ENCODE peak calls at places on chromosome 11, in ten cellular contexts. One of them, this sample, is unnamed.

GRCh38 chr11:130211781-130212401 is 52.3 kb downstream of the ST14 start:
- DNase-seq in HEK293T: no peak
- DNase-seq in C1 segment of cervical spinal cord: no peak
- DNase-seq in ACHN: no peak
- DNase-seq in caudate nucleus: no peak
- DNase-seq in iPS-NIHi11: no peak
- DNase-seq in mucosa of descending colon: peak; percentile 2
- DNase-seq in stimulated activated CD4-positive, alpha-beta T cell treated with anti-CD3 and anti-CD28 coated beads, Interleukin-2, amount 100 ng/mL, for 48 hours: no peak
- DNase-seq in NCI-H748 treated with DMSO at 0.1 percent for 48 hours: no peak
- DNase-seq in NCI-H524 treated with DMSO at 0.1 percent for 48 hours: no peak
- DNase-seq in this sample: peak; percentile 42

GRCh38 chr11:125285844-125286243 is 121.3 kb downstream of the PKNOX2 start:
- DNase-seq in NCI-H748 treated with DMSO at 0.1 percent for 48 hours: no peak
- DNase-seq in C1 segment of cervical spinal cord: no peak
- DNase-seq in iPS-NIHi11: no peak
- DNase-seq in mucosa of descending colon: no peak
- DNase-seq in ACHN: no peak
- DNase-seq in caudate nucleus: no peak
- DNase-seq in HEK293T: no peak
- DNase-seq in NCI-H524 treated with DMSO at 0.1 percent for 48 hours: no peak
- DNase-seq in stimulated activated CD4-positive, alpha-beta T cell treated with anti-CD3 and anti-CD28 coated beads, Interleukin-2, amount 100 ng/mL, for 48 hours: no peak
- DNase-seq in this sample: no peak

GRCh38 chr11:134915212-134915611 is 503.2 kb upstream of the B3GAT1 start:
- DNase-seq in NCI-H748 treated with DMSO at 0.1 percent for 48 hours: no peak
- DNase-seq in ACHN: no peak
- DNase-seq in C1 segment of cervical spinal cord: no peak
- DNase-seq in NCI-H524 treated with DMSO at 0.1 percent for 48 hours: no peak
- DNase-seq in HEK293T: no peak
- DNase-seq in caudate nucleus: no peak
- DNase-seq in iPS-NIHi11: no peak
- DNase-seq in mucosa of descending colon: no peak
- DNase-seq in stimulated activated CD4-positive, alpha-beta T cell treated with anti-CD3 and anti-CD28 coated beads, Interleukin-2, amount 100 ng/mL, for 48 hours: no peak
- DNase-seq in this sample: no peak

GRCh38 chr11:60756307-60757032 is at the start of gene MS4A15:
- DNase-seq in iPS-NIHi11: peak; percentile 67
- DNase-seq in ACHN: no peak
- DNase-seq in caudate nucleus: no peak
- DNase-seq in stimulated activated CD4-positive, alpha-beta T cell treated with anti-CD3 and anti-CD28 coated beads, Interleukin-2, amount 100 ng/mL, for 48 hours: no peak
- DNase-seq in HEK293T: peak; percentile 43
- DNase-seq in NCI-H524 treated with DMSO at 0.1 percent for 48 hours: peak; percentile 11
- DNase-seq in C1 segment of cervical spinal cord: no peak
- DNase-seq in mucosa of descending colon: peak; percentile 28
- DNase-seq in NCI-H748 treated with DMSO at 0.1 percent for 48 hours: no peak
- DNase-seq in this sample: peak; percentile 64

GRCh38 chr11:126122863-126123262 is 60.2 kb upstream of the CDON start:
- DNase-seq in stimulated activated CD4-positive, alpha-beta T cell treated with anti-CD3 and anti-CD28 coated beads, Interleukin-2, amount 100 ng/mL, for 48 hours: no peak
- DNase-seq in ACHN: no peak
- DNase-seq in NCI-H524 treated with DMSO at 0.1 percent for 48 hours: no peak
- DNase-seq in HEK293T: no peak
- DNase-seq in caudate nucleus: no peak
- DNase-seq in NCI-H748 treated with DMSO at 0.1 percent for 48 hours: no peak
- DNase-seq in mucosa of descending colon: no peak
- DNase-seq in iPS-NIHi11: no peak
- DNase-seq in C1 segment of cervical spinal cord: no peak
- DNase-seq in this sample: no peak

GRCh38 chr11:47216141-47216798 is 1.5 kb downstream of the DDB2 start:
- DNase-seq in C1 segment of cervical spinal cord: no peak
- DNase-seq in caudate nucleus: no peak
- DNase-seq in NCI-H748 treated with DMSO at 0.1 percent for 48 hours: no peak
- DNase-seq in ACHN: peak; percentile 85
- DNase-seq in NCI-H524 treated with DMSO at 0.1 percent for 48 hours: no peak
- DNase-seq in stimulated activated CD4-positive, alpha-beta T cell treated with anti-CD3 and anti-CD28 coated beads, Interleukin-2, amount 100 ng/mL, for 48 hours: peak; percentile 47
- DNase-seq in HEK293T: no peak
- DNase-seq in iPS-NIHi11: no peak
- DNase-seq in mucosa of descending colon: peak; percentile 78
- DNase-seq in this sample: peak; percentile 60

GRCh38 chr11:66866420-66867010 is 9.7 kb downstream of the LRFN4 start:
- DNase-seq in ACHN: no peak
- DNase-seq in mucosa of descending colon: no peak
- DNase-seq in iPS-NIHi11: no peak
- DNase-seq in C1 segment of cervical spinal cord: no peak
- DNase-seq in stimulated activated CD4-positive, alpha-beta T cell treated with anti-CD3 and anti-CD28 coated beads, Interleukin-2, amount 100 ng/mL, for 48 hours: no peak
- DNase-seq in HEK293T: no peak
- DNase-seq in NCI-H748 treated with DMSO at 0.1 percent for 48 hours: no peak
- DNase-seq in caudate nucleus: no peak
- DNase-seq in NCI-H524 treated with DMSO at 0.1 percent for 48 hours: peak; percentile 80
- DNase-seq in this sample: no peak

GRCh38 chr11:59207988-59208432 is 4.7 kb downstream of the MPEG1 start:
- DNase-seq in NCI-H524 treated with DMSO at 0.1 percent for 48 hours: no peak
- DNase-seq in iPS-NIHi11: peak; percentile 58
- DNase-seq in HEK293T: peak; percentile 42
- DNase-seq in caudate nucleus: peak; percentile 21
- DNase-seq in mucosa of descending colon: peak; percentile 46
- DNase-seq in NCI-H748 treated with DMSO at 0.1 percent for 48 hours: peak; percentile 13
- DNase-seq in stimulated activated CD4-positive, alpha-beta T cell treated with anti-CD3 and anti-CD28 coated beads, Interleukin-2, amount 100 ng/mL, for 48 hours: no peak
- DNase-seq in ACHN: peak; percentile 38
- DNase-seq in C1 segment of cervical spinal cord: peak; percentile 27
- DNase-seq in this sample: peak; percentile 59

GRCh38 chr11:107017104-107017432 is 1.2 kb downstream of the GUCY1A2 start:
- DNase-seq in C1 segment of cervical spinal cord: no peak
- DNase-seq in NCI-H524 treated with DMSO at 0.1 percent for 48 hours: no peak
- DNase-seq in stimulated activated CD4-positive, alpha-beta T cell treated with anti-CD3 and anti-CD28 coated beads, Interleukin-2, amount 100 ng/mL, for 48 hours: no peak
- DNase-seq in ACHN: no peak
- DNase-seq in mucosa of descending colon: no peak
- DNase-seq in caudate nucleus: no peak
- DNase-seq in NCI-H748 treated with DMSO at 0.1 percent for 48 hours: no peak
- DNase-seq in iPS-NIHi11: no peak
- DNase-seq in HEK293T: no peak
- DNase-seq in this sample: no peak

GRCh38 chr11:128634395-128634794 is 47.0 kb upstream of the ETS1 start:
- DNase-seq in HEK293T: no peak
- DNase-seq in iPS-NIHi11: no peak
- DNase-seq in NCI-H524 treated with DMSO at 0.1 percent for 48 hours: no peak
- DNase-seq in C1 segment of cervical spinal cord: no peak
- DNase-seq in ACHN: no peak
- DNase-seq in mucosa of descending colon: no peak
- DNase-seq in NCI-H748 treated with DMSO at 0.1 percent for 48 hours: no peak
- DNase-seq in stimulated activated CD4-positive, alpha-beta T cell treated with anti-CD3 and anti-CD28 coated beads, Interleukin-2, amount 100 ng/mL, for 48 hours: no peak
- DNase-seq in caudate nucleus: no peak
- DNase-seq in this sample: no peak

GRCh38 chr11:120652705-120653335 is 141.3 kb downstream of the GRIK4 start:
- DNase-seq in C1 segment of cervical spinal cord: no peak
- DNase-seq in mucosa of descending colon: no peak
- DNase-seq in caudate nucleus: no peak
- DNase-seq in iPS-NIHi11: no peak
- DNase-seq in HEK293T: no peak
- DNase-seq in stimulated activated CD4-positive, alpha-beta T cell treated with anti-CD3 and anti-CD28 coated beads, Interleukin-2, amount 100 ng/mL, for 48 hours: peak; percentile 11
- DNase-seq in NCI-H748 treated with DMSO at 0.1 percent for 48 hours: no peak
- DNase-seq in ACHN: no peak
- DNase-seq in NCI-H524 treated with DMSO at 0.1 percent for 48 hours: no peak
- DNase-seq in this sample: no peak

GRCh38 chr11:69201048-69201365 is 45.3 kb downstream of the SMIM38 start:
- DNase-seq in mucosa of descending colon: no peak
- DNase-seq in caudate nucleus: no peak
- DNase-seq in NCI-H524 treated with DMSO at 0.1 percent for 48 hours: no peak
- DNase-seq in ACHN: no peak
- DNase-seq in iPS-NIHi11: no peak
- DNase-seq in HEK293T: no peak
- DNase-seq in NCI-H748 treated with DMSO at 0.1 percent for 48 hours: no peak
- DNase-seq in stimulated activated CD4-positive, alpha-beta T cell treated with anti-CD3 and anti-CD28 coated beads, Interleukin-2, amount 100 ng/mL, for 48 hours: no peak
- DNase-seq in C1 segment of cervical spinal cord: no peak
- DNase-seq in this sample: no peak

GRCh38 chr11:2206291-2206690 is 34.7 kb upstream of the TH start:
- DNase-seq in ACHN: no peak
- DNase-seq in HEK293T: no peak
- DNase-seq in mucosa of descending colon: no peak
- DNase-seq in C1 segment of cervical spinal cord: no peak
- DNase-seq in stimulated activated CD4-positive, alpha-beta T cell treated with anti-CD3 and anti-CD28 coated beads, Interleukin-2, amount 100 ng/mL, for 48 hours: no peak
- DNase-seq in caudate nucleus: no peak
- DNase-seq in iPS-NIHi11: no peak
- DNase-seq in NCI-H524 treated with DMSO at 0.1 percent for 48 hours: no peak
- DNase-seq in NCI-H748 treated with DMSO at 0.1 percent for 48 hours: no peak
- DNase-seq in this sample: no peak

GRCh38 chr11:130420478-130421198 is 7.8 kb downstream of the ADAMTS8 start:
- DNase-seq in C1 segment of cervical spinal cord: no peak
- DNase-seq in iPS-NIHi11: no peak
- DNase-seq in mucosa of descending colon: no peak
- DNase-seq in stimulated activated CD4-positive, alpha-beta T cell treated with anti-CD3 and anti-CD28 coated beads, Interleukin-2, amount 100 ng/mL, for 48 hours: no peak
- DNase-seq in NCI-H748 treated with DMSO at 0.1 percent for 48 hours: no peak
- DNase-seq in NCI-H524 treated with DMSO at 0.1 percent for 48 hours: no peak
- DNase-seq in HEK293T: no peak
- DNase-seq in ACHN: no peak
- DNase-seq in caudate nucleus: no peak
- DNase-seq in this sample: no peak

GRCh38 chr11:66386171-66387069 is 14.9 kb upstream of the SLC29A2 start:
- DNase-seq in NCI-H524 treated with DMSO at 0.1 percent for 48 hours: peak; percentile 16
- DNase-seq in stimulated activated CD4-positive, alpha-beta T cell treated with anti-CD3 and anti-CD28 coated beads, Interleukin-2, amount 100 ng/mL, for 48 hours: peak; percentile 85
- DNase-seq in caudate nucleus: peak; percentile 57
- DNase-seq in HEK293T: peak; percentile 68
- DNase-seq in NCI-H748 treated with DMSO at 0.1 percent for 48 hours: peak; percentile 76
- DNase-seq in iPS-NIHi11: peak; percentile 57
- DNase-seq in ACHN: peak; percentile 82
- DNase-seq in C1 segment of cervical spinal cord: peak; percentile 66
- DNase-seq in mucosa of descending colon: peak; percentile 96
- DNase-seq in this sample: peak; percentile 96

GRCh38 chr11:76159983-76160661 is 46.2 kb downstream of the WNT11 start:
- DNase-seq in iPS-NIHi11: no peak
- DNase-seq in NCI-H524 treated with DMSO at 0.1 percent for 48 hours: peak; percentile 49
- DNase-seq in stimulated activated CD4-positive, alpha-beta T cell treated with anti-CD3 and anti-CD28 coated beads, Interleukin-2, amount 100 ng/mL, for 48 hours: no peak
- DNase-seq in ACHN: no peak
- DNase-seq in mucosa of descending colon: no peak
- DNase-seq in HEK293T: no peak
- DNase-seq in C1 segment of cervical spinal cord: no peak
- DNase-seq in caudate nucleus: no peak
- DNase-seq in NCI-H748 treated with DMSO at 0.1 percent for 48 hours: no peak
- DNase-seq in this sample: no peak

GRCh38 chr11:58562375-58562800 is 13.3 kb downstream of the LPXN start:
- DNase-seq in ACHN: no peak
- DNase-seq in iPS-NIHi11: no peak
- DNase-seq in NCI-H524 treated with DMSO at 0.1 percent for 48 hours: no peak
- DNase-seq in caudate nucleus: no peak
- DNase-seq in stimulated activated CD4-positive, alpha-beta T cell treated with anti-CD3 and anti-CD28 coated beads, Interleukin-2, amount 100 ng/mL, for 48 hours: no peak
- DNase-seq in mucosa of descending colon: no peak
- DNase-seq in NCI-H748 treated with DMSO at 0.1 percent for 48 hours: no peak
- DNase-seq in C1 segment of cervical spinal cord: no peak
- DNase-seq in HEK293T: no peak
- DNase-seq in this sample: no peak

GRCh38 chr11:134901955-134902707 is 490.1 kb upstream of the B3GAT1 start:
- DNase-seq in stimulated activated CD4-positive, alpha-beta T cell treated with anti-CD3 and anti-CD28 coated beads, Interleukin-2, amount 100 ng/mL, for 48 hours: no peak
- DNase-seq in NCI-H524 treated with DMSO at 0.1 percent for 48 hours: no peak
- DNase-seq in C1 segment of cervical spinal cord: no peak
- DNase-seq in ACHN: no peak
- DNase-seq in HEK293T: no peak
- DNase-seq in mucosa of descending colon: no peak
- DNase-seq in iPS-NIHi11: no peak
- DNase-seq in NCI-H748 treated with DMSO at 0.1 percent for 48 hours: no peak
- DNase-seq in caudate nucleus: no peak
- DNase-seq in this sample: no peak

GRCh38 chr11:111601636-111601978 is 642 bp upstream of the SIK2 start:
- DNase-seq in HEK293T: no peak
- DNase-seq in NCI-H748 treated with DMSO at 0.1 percent for 48 hours: no peak
- DNase-seq in stimulated activated CD4-positive, alpha-beta T cell treated with anti-CD3 and anti-CD28 coated beads, Interleukin-2, amount 100 ng/mL, for 48 hours: no peak
- DNase-seq in ACHN: no peak
- DNase-seq in mucosa of descending colon: no peak
- DNase-seq in iPS-NIHi11: no peak
- DNase-seq in caudate nucleus: no peak
- DNase-seq in NCI-H524 treated with DMSO at 0.1 percent for 48 hours: no peak
- DNase-seq in C1 segment of cervical spinal cord: no peak
- DNase-seq in this sample: no peak

GRCh38 chr11:13446444-13446843 is 16.6 kb downstream of the BTBD10 start:
- DNase-seq in C1 segment of cervical spinal cord: no peak
- DNase-seq in mucosa of descending colon: no peak
- DNase-seq in NCI-H748 treated with DMSO at 0.1 percent for 48 hours: no peak
- DNase-seq in NCI-H524 treated with DMSO at 0.1 percent for 48 hours: no peak
- DNase-seq in stimulated activated CD4-positive, alpha-beta T cell treated with anti-CD3 and anti-CD28 coated beads, Interleukin-2, amount 100 ng/mL, for 48 hours: no peak
- DNase-seq in ACHN: peak; percentile 45
- DNase-seq in caudate nucleus: no peak
- DNase-seq in iPS-NIHi11: no peak
- DNase-seq in HEK293T: no peak
- DNase-seq in this sample: no peak

GRCh38 chr11:101974255-101974654 is 57.9 kb upstream of the ANGPTL5 start:
- DNase-seq in C1 segment of cervical spinal cord: no peak
- DNase-seq in stimulated activated CD4-positive, alpha-beta T cell treated with anti-CD3 and anti-CD28 coated beads, Interleukin-2, amount 100 ng/mL, for 48 hours: no peak
- DNase-seq in caudate nucleus: no peak
- DNase-seq in iPS-NIHi11: no peak
- DNase-seq in NCI-H524 treated with DMSO at 0.1 percent for 48 hours: no peak
- DNase-seq in mucosa of descending colon: no peak
- DNase-seq in NCI-H748 treated with DMSO at 0.1 percent for 48 hours: no peak
- DNase-seq in HEK293T: no peak
- DNase-seq in ACHN: peak; percentile 16
- DNase-seq in this sample: no peak

GRCh38 chr11:8726395-8726794 is 43.8 kb downstream of the RPL27A start:
- DNase-seq in stimulated activated CD4-positive, alpha-beta T cell treated with anti-CD3 and anti-CD28 coated beads, Interleukin-2, amount 100 ng/mL, for 48 hours: no peak
- DNase-seq in HEK293T: no peak
- DNase-seq in NCI-H524 treated with DMSO at 0.1 percent for 48 hours: no peak
- DNase-seq in C1 segment of cervical spinal cord: no peak
- DNase-seq in caudate nucleus: no peak
- DNase-seq in ACHN: no peak
- DNase-seq in mucosa of descending colon: no peak
- DNase-seq in NCI-H748 treated with DMSO at 0.1 percent for 48 hours: no peak
- DNase-seq in iPS-NIHi11: no peak
- DNase-seq in this sample: no peak

GRCh38 chr11:37504925-37505324 is 906.9 kb upstream of the RAG2 start:
- DNase-seq in iPS-NIHi11: no peak
- DNase-seq in C1 segment of cervical spinal cord: no peak
- DNase-seq in HEK293T: no peak
- DNase-seq in ACHN: no peak
- DNase-seq in mucosa of descending colon: no peak
- DNase-seq in stimulated activated CD4-positive, alpha-beta T cell treated with anti-CD3 and anti-CD28 coated beads, Interleukin-2, amount 100 ng/mL, for 48 hours: no peak
- DNase-seq in NCI-H524 treated with DMSO at 0.1 percent for 48 hours: no peak
- DNase-seq in NCI-H748 treated with DMSO at 0.1 percent for 48 hours: no peak
- DNase-seq in caudate nucleus: no peak
- DNase-seq in this sample: no peak

GRCh38 chr11:73308963-73309960 is 1.2 kb downstream of the ARHGEF17 start:
- DNase-seq in ACHN: peak; percentile 94
- DNase-seq in stimulated activated CD4-positive, alpha-beta T cell treated with anti-CD3 and anti-CD28 coated beads, Interleukin-2, amount 100 ng/mL, for 48 hours: no peak
- DNase-seq in caudate nucleus: no peak
- DNase-seq in C1 segment of cervical spinal cord: no peak
- DNase-seq in iPS-NIHi11: peak; percentile 90
- DNase-seq in NCI-H524 treated with DMSO at 0.1 percent for 48 hours: no peak
- DNase-seq in HEK293T: no peak
- DNase-seq in mucosa of descending colon: peak; percentile 77
- DNase-seq in NCI-H748 treated with DMSO at 0.1 percent for 48 hours: no peak
- DNase-seq in this sample: peak; percentile 95

GRCh38 chr11:16403851-16404250 is 47.5 kb upstream of the SOX6 start:
- DNase-seq in NCI-H524 treated with DMSO at 0.1 percent for 48 hours: no peak
- DNase-seq in caudate nucleus: no peak
- DNase-seq in ACHN: no peak
- DNase-seq in C1 segment of cervical spinal cord: no peak
- DNase-seq in mucosa of descending colon: no peak
- DNase-seq in stimulated activated CD4-positive, alpha-beta T cell treated with anti-CD3 and anti-CD28 coated beads, Interleukin-2, amount 100 ng/mL, for 48 hours: no peak
- DNase-seq in HEK293T: no peak
- DNase-seq in NCI-H748 treated with DMSO at 0.1 percent for 48 hours: no peak
- DNase-seq in iPS-NIHi11: no peak
- DNase-seq in this sample: no peak

GRCh38 chr11:32087602-32088001 is 3.3 kb upstream of the RCN1 start:
- DNase-seq in C1 segment of cervical spinal cord: no peak
- DNase-seq in NCI-H748 treated with DMSO at 0.1 percent for 48 hours: no peak
- DNase-seq in NCI-H524 treated with DMSO at 0.1 percent for 48 hours: no peak
- DNase-seq in stimulated activated CD4-positive, alpha-beta T cell treated with anti-CD3 and anti-CD28 coated beads, Interleukin-2, amount 100 ng/mL, for 48 hours: no peak
- DNase-seq in ACHN: peak; percentile 47
- DNase-seq in caudate nucleus: no peak
- DNase-seq in iPS-NIHi11: no peak
- DNase-seq in HEK293T: no peak
- DNase-seq in mucosa of descending colon: no peak
- DNase-seq in this sample: no peak

GRCh38 chr11:72102631-72102945 is 509 bp downstream of the LAMTOR1 start:
- DNase-seq in caudate nucleus: no peak
- DNase-seq in stimulated activated CD4-positive, alpha-beta T cell treated with anti-CD3 and anti-CD28 coated beads, Interleukin-2, amount 100 ng/mL, for 48 hours: no peak
- DNase-seq in HEK293T: no peak
- DNase-seq in C1 segment of cervical spinal cord: no peak
- DNase-seq in NCI-H748 treated with DMSO at 0.1 percent for 48 hours: no peak
- DNase-seq in iPS-NIHi11: no peak
- DNase-seq in mucosa of descending colon: no peak
- DNase-seq in ACHN: no peak
- DNase-seq in NCI-H524 treated with DMSO at 0.1 percent for 48 hours: no peak
- DNase-seq in this sample: no peak

GRCh38 chr11:83836883-83837654 is 550.9 kb upstream of the CCDC90B start:
- DNase-seq in caudate nucleus: peak; percentile 34
- DNase-seq in NCI-H748 treated with DMSO at 0.1 percent for 48 hours: peak; percentile 23
- DNase-seq in stimulated activated CD4-positive, alpha-beta T cell treated with anti-CD3 and anti-CD28 coated beads, Interleukin-2, amount 100 ng/mL, for 48 hours: no peak
- DNase-seq in HEK293T: peak; percentile 57
- DNase-seq in mucosa of descending colon: peak; percentile 9
- DNase-seq in NCI-H524 treated with DMSO at 0.1 percent for 48 hours: no peak
- DNase-seq in ACHN: peak; percentile 47
- DNase-seq in iPS-NIHi11: peak; percentile 79
- DNase-seq in C1 segment of cervical spinal cord: peak; percentile 63
- DNase-seq in this sample: peak; percentile 85

This sample was measured in endodermal cell.